ENCODE peak calls at places on chromosomes 6 and 20, in four cellular contexts. J, Q, U and R are unnamed samples.

GRCh38 chr6:17450825-17451224 is 57.4 kb downstream of the CAP2 start:
- DNase-seq in J (no peak), Q (no peak), U (no peak), R (no peak)

GRCh38 chr20:63878855-63879254 is 13.8 kb downstream of the TPD52L2 start:
- DNase-seq in J (no peak), Q (no peak), U (no peak), R (no peak)

GRCh38 chr20:9989066-9989724 is 45.6 kb upstream of the ANKEF1 start:
- DNase-seq in J (peak; percentile 50), Q (no peak), U (no peak), R (no peak)

GRCh38 chr6:9292975-9293374 is 857.6 kb upstream of the SLC35B3 start:
- DNase-seq in J (no peak), Q (no peak), U (no peak), R (no peak)

GRCh38 chr20:36084897-36085617 is 69.5 kb upstream of the EPB41L1 start:
- DNase-seq in J (peak; percentile 37), Q (peak; percentile 70), U (no peak), R (no peak)

GRCh38 chr6:108559884-108560462 is 744 bp upstream of the FOXO3 start:
- DNase-seq in J (peak; percentile 91), Q (peak; percentile 73), U (peak; percentile 70), R (peak; percentile 79)

GRCh38 chr6:111527367-111527766 is 44.3 kb upstream of the REV3L start:
- DNase-seq in J (no peak), Q (no peak), U (no peak), R (no peak)

GRCh38 chr6:134145786-134146185 is 93.4 kb upstream of the SLC2A12 start:
- DNase-seq in J (no peak), Q (peak; percentile 12), U (no peak), R (peak; percentile 47)

GRCh38 chr20:13022401-13023170 is 13.8 kb downstream of the SPTLC3 start:
- DNase-seq in J (peak; percentile 43), Q (no peak), U (no peak), R (peak; percentile 83)

GRCh38 chr20:10315138-10315537 is 96.5 kb downstream of the SNAP25 start:
- DNase-seq in J (no peak), Q (no peak), U (no peak), R (no peak)

GRCh38 chr20:31811796-31812728 is 7.1 kb upstream of the MYLK2 start:
- DNase-seq in J (peak; percentile 83), Q (peak; percentile 58), U (no peak), R (peak; percentile 62)

GRCh38 chr20:23002276-23002675 is 32.8 kb upstream of the SSTR4 start:
- DNase-seq in J (no peak), Q (no peak), U (no peak), R (no peak)

GRCh38 chr6:144585217-144585814 is 300.2 kb downstream of the UTRN start:
- DNase-seq in J (peak; percentile 56), Q (peak; percentile 70), U (no peak), R (no peak)

GRCh38 chr6:26240157-26240980 is 124.6 kb upstream of the BTN3A2 start:
- DNase-seq in J (peak; percentile 82), Q (no peak), U (peak; percentile 59), R (no peak)

GRCh38 chr6:119565893-119566292 is 216.3 kb upstream of the MAN1A1 start:
- DNase-seq in J (no peak), Q (no peak), U (no peak), R (no peak)

GRCh38 chr20:38751360-38751976 is 3.2 kb downstream of the ACTR5 start:
- DNase-seq in J (peak; percentile 46), Q (peak; percentile 57), U (no peak), R (no peak)

GRCh38 chr20:38392356-38392755 is 42.8 kb downstream of the SNHG17 start:
- DNase-seq in J (no peak), Q (peak; percentile 24), U (no peak), R (no peak)

GRCh38 chr6:7673063-7673536 is 52.8 kb upstream of the BMP6 start:
- DNase-seq in J (no peak), Q (peak; percentile 62), U (no peak), R (peak; percentile 85)

GRCh38 chr20:63092660-63093215 is 86.0 kb upstream of the BHLHE23 start:
- DNase-seq in J (no peak), Q (no peak), U (no peak), R (no peak)

GRCh38 chr6:168658059-168658458 is 217.1 kb downstream of the SMOC2 start:
- DNase-seq in J (no peak), Q (no peak), U (no peak), R (no peak)

GRCh38 chr6:34521463-34522288 is 34.5 kb downstream of the SPDEF start:
- DNase-seq in J (no peak), Q (no peak), U (no peak), R (no peak)

GRCh38 chr6:147950623-147950987 is 392.0 kb upstream of the SASH1 start:
- DNase-seq in J (peak; percentile 60), Q (no peak), U (peak; percentile 4), R (peak; percentile 44)

GRCh38 chr20:1809121-1809520 is 86.1 kb upstream of the SIRPA start:
- DNase-seq in J (peak; percentile 78), Q (no peak), U (no peak), R (peak; percentile 60)

GRCh38 chr6:143652840-143653239 is 24.9 kb upstream of the PHACTR2 start:
- DNase-seq in J (no peak), Q (no peak), U (peak; percentile 11), R (no peak)

GRCh38 chr6:92521553-92521952 is 897.8 kb downstream of the EPHA7 start:
- DNase-seq in J (peak; percentile 17), Q (no peak), U (no peak), R (no peak)

GRCh38 chr20:64140956-64141355 is 23.3 kb upstream of the MYT1 start:
- DNase-seq in J (no peak), Q (no peak), U (no peak), R (no peak)

GRCh38 chr20:59837623-59838394 is 95.6 kb downstream of the SYCP2 start:
- DNase-seq in J (no peak), Q (no peak), U (no peak), R (no peak)

GRCh38 chr6:91181416-91181815 is 594.5 kb upstream of the MAP3K7 start:
- DNase-seq in J (no peak), Q (no peak), U (no peak), R (no peak)

GRCh38 chr6:16090452-16090851 is 38.4 kb upstream of the MYLIP start:
- DNase-seq in J (no peak), Q (no peak), U (no peak), R (no peak)

GRCh38 chr20:11454966-11455799 is 462.5 kb upstream of the BTBD3 start:
- DNase-seq in J (peak; percentile 66), Q (no peak), U (no peak), R (no peak)

GRCh38 chr6:34414999-34415858 is 10.6 kb downstream of the RPS10 start:
- DNase-seq in J (peak; percentile 54), Q (peak; percentile 82), U (peak; percentile 74), R (peak; percentile 35)

GRCh38 chr6:169857343-169858292 is 106.2 kb downstream of the ERMARD start:
- DNase-seq in J (no peak), Q (no peak), U (no peak), R (no peak)

GRCh38 chr20:5887386-5887785 is 62.9 kb downstream of the TRMT6 start:
- DNase-seq in J (no peak), Q (no peak), U (no peak), R (peak; percentile 7)

DNA sequence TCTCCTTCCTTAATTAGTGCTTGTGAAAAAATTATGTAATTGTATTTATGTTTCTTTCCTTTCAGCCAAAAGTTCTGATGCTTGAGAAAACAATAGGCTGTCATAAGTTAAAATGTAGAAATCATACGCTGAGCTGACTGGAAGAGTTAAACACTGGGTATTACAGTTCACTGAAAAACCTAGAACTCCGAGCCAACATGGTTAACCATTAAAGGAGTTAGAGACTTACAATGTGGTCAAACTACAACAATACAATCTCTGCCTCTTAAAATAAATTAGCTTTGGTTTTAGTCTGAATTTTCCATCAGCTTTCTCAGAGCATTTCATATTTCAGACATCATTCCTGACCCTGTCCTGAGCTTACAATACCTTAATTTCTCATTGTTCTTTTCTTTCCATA is 91.1 kb downstream of the COL12A1 start:
- DNase-seq in J (no peak), Q (no peak), U (no peak), R (no peak)
- H3K36me3 ChIP-seq in J (peaks cover 5% of the 10 kb centered on the region), Q (no peaks in the 10 kb centered on the region), U (no peaks in the 10 kb centered on the region), R (peaks cover 12% of the 10 kb centered on the region)

GRCh38 chr20:46306743-46307138 is 1.6 kb downstream of the CDH22 start:
- DNase-seq in J (no peak), Q (no peak), U (no peak), R (no peak)

GRCh38 chr20:46307999-46308257 is 370 bp downstream of the CDH22 start:
- DNase-seq in J (no peak), Q (no peak), U (no peak), R (no peak)

GRCh38 chr20:46307139-46307998 is 929 bp downstream of the CDH22 start:
- DNase-seq in J (peak; percentile 37), Q (peak; percentile 69), U (peak; percentile 38), R (peak; percentile 52)

GRCh38 chr20:46309945-46310344 is 1.6 kb upstream of the CDH22 start:
- DNase-seq in J (no peak), Q (no peak), U (no peak), R (no peak)

DNA sequence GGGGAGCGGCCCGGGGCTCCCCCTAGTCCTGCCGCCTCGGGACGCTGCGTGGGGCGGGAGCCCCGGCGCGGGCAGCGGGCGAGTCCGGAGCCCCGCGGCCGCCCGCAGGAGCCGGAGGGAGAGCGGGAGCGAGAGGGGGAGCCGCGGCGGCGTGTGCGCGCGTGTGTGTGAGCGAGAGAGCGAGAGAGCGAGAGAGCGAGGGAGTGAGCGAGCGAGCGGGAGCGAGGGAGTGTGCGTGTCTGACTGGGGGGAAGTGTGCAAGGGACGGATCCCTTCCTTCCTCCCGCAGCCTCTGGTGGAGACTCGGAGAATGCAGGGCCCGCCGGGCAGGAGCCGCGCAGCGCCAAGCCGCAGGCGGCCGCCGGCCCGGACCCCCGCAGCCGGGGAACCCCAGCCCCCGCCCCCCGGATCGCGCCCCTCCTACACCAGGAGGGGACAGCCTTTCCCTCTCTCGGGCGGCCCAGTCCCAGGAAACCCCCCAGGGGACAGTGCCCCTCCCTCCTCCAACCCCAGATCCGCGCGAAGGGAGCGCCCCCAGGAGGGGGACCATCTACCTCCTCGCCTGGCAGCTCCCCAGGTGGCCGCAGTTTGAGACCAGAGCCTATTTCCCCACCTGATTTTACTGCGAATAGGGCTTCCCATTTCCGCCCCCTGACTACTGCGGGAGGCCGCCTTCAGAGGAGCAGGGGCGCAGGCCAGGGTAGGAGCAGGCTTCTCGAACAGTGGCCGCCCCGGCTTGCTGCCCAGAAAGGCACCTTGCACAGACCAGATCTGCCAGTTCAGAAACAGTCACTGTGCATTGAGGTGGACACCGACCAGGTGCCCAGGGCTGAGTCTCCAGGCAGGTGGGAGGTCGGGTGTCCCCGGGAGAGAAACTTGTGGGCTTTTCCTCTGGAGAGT is at the start of gene CDH22:
- DNase-seq in J (peak; percentile 53), Q (peak; percentile 52), U (peak; percentile 30), R (peak; percentile 53)
- H3K4me3 ChIP-seq in J (peak within 1 kb of the TSS; percentile 49), Q (peak within 1 kb of the TSS; percentile 31), U (peak within 1 kb of the TSS; percentile 31), R (no peak within 1 kb of the TSS)

GRCh38 chr20:56322661-56323060 is 36.1 kb upstream of the FAM210B start:
- DNase-seq in J (no peak), Q (no peak), U (no peak), R (no peak)
- H3K9me3 ChIP-seq in J (no peaks in the 10 kb centered on the region), Q (no peaks in the 10 kb centered on the region), U (no peaks in the 10 kb centered on the region), R (no peaks in the 10 kb centered on the region)

GRCh38 chr20:48986899-48987298 is 59.2 kb upstream of the CSE1L start:
- DNase-seq in J (no peak), Q (peak; percentile 17), U (no peak), R (no peak)
- H3K36me3 ChIP-seq in J (peaks cover 33% of the 10 kb centered on the region), Q (peaks cover 87% of the 10 kb centered on the region), U (peaks cover 23% of the 10 kb centered on the region), R (peaks cover 84% of the 10 kb centered on the region)

GRCh38 chr6:150598858-150599198 is 857 bp upstream of the PLEKHG1 start:
- DNase-seq in J (no peak), Q (no peak), U (no peak), R (no peak)
- H3K4me3 ChIP-seq in J (no peak overlapping the region), Q (no peak overlapping the region), U (no peak overlapping the region), R (no peak overlapping the region)